ENCODE peak calls at places on chromosomes 11 and 22, in six cellular contexts. P is body of pancreas, R is heart right ventricle, B is ovary, Z is CD14-positive monocyte, G is tibial nerve. F is an unnamed sample.

GRCh38 chr22:36010913-36011312 is 17.7 kb downstream of the RBFOX2 start:
- DNase-seq in P (no peak), B (no peak), G (no peak), Z (no peak), R (no peak), F (no peak)

GRCh38 chr11:64546176-64546575 is 44.8 kb upstream of the SLC22A12 start:
- DNase-seq in Z (peak; percentile 30), P (no peak), G (no peak), B (no peak), R (no peak), F (no peak)

GRCh38 chr11:46675288-46675851 is 25.0 kb downstream of the ARHGAP1 start:
- DNase-seq in R (peak; percentile 53), P (peak; percentile 85), G (peak; percentile 57), B (peak; percentile 59), Z (peak; percentile 66), F (peak; percentile 47)

GRCh38 chr11:86931965-86932332 is 23.2 kb downstream of the FZD4 start:
- DNase-seq in R (no peak), B (no peak), Z (no peak), G (no peak), P (no peak), F (no peak)

GRCh38 chr22:31291716-31292644 is at the start of gene PIK3IP1:
- DNase-seq in P (peak; percentile 93), B (peak; percentile 87), Z (peak; percentile 77), G (peak; percentile 88), R (peak; percentile 83), F (peak; percentile 76)

GRCh38 chr11:35927067-35927466 is 16.8 kb upstream of the LDLRAD3 start:
- DNase-seq in Z (no peak), B (no peak), G (no peak), P (no peak), R (no peak), F (no peak)

GRCh38 chr11:34214961-34215805 is 109.8 kb downstream of the NAT10 start:
- DNase-seq in R (no peak), P (no peak), G (no peak), B (no peak), Z (no peak), F (no peak)

GRCh38 chr22:37887610-37888378 is 18.3 kb upstream of the MICALL1 start:
- DNase-seq in Z (no peak), R (no peak), B (peak; percentile 73), P (no peak), G (no peak), F (no peak)

GRCh38 chr11:113448311-113448666 is 26.9 kb downstream of the DRD2 start:
- DNase-seq in R (no peak), G (no peak), B (no peak), Z (no peak), P (no peak), F (no peak)

GRCh38 chr22:23796461-23796860 is 9.7 kb downstream of the SMARCB1 start:
- DNase-seq in R (no peak), B (no peak), G (no peak), Z (no peak), P (no peak), F (no peak)

GRCh38 chr11:37108436-37109204 is 510.6 kb upstream of the RAG2 start:
- DNase-seq in R (no peak), P (no peak), B (no peak), Z (no peak), G (no peak), F (no peak)

DNA sequence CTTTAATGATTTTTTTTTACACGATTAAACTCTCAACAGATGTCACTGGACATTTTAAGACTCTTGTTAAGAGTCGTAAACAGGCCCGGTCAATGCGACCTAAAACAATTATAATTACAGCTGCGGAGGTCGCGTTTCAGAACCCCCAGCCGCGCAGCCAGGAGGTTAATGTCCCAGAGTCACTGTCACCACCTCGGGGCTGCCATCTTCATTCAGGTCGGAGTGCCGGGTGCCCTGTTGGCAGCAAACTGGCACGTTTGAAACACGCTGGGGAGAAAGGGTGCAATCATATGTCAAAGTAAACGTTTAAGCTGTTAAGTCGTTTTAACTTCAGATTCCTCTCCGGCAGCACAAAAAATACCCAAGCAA is 711 bp upstream of the PHF21B start:
- DNase-seq in Z (no peak), G (no peak), P (no peak), R (no peak), B (no peak), F (no peak)
- TF ChIP-seq CTCF in Z (no peak), G (no peak), P (no peak), R (no peak), B (no peak), F (no peak)

DNA sequence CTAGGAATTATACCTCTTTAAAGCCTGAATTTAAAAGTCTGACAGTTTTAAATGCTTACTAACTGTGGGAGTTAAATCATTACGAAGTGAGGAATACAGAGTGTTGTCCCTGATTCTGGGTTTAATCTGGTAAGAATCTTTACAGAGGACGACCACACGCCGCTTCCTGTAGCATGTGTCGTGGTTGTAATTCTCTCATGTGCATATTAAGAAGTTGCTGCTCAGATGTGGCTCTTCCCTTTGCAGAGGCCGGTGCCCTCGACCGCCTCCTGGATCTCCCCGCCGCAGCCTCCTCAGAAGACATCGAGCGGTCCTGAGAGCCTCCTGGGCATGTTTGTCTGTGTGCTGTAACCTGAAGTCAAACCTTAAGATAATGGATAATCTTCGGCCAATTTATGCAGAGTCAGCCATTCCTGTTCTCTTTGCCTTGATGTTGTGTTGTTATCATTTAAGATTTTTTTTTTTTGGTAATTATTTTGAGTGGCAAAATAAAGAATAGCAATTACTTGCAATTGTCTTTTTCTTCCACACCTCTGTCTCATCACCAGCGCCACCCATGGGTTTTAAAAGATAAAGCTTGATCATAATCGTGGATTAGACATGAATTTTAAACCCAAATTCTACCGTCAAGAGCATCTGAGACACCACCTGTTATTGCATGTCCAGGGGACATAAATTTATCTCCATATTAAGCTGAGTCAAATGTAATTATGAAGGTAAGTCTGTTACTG is 6.5 kb downstream of the GAL start:
- DNase-seq in P (no peak), Z (no peak), G (no peak), R (no peak), B (no peak), F (no peak)
- TF ChIP-seq CTCF in P (no peak), Z (no peak), G (no peak), R (no peak), B (no peak), F (no peak)

DNA sequence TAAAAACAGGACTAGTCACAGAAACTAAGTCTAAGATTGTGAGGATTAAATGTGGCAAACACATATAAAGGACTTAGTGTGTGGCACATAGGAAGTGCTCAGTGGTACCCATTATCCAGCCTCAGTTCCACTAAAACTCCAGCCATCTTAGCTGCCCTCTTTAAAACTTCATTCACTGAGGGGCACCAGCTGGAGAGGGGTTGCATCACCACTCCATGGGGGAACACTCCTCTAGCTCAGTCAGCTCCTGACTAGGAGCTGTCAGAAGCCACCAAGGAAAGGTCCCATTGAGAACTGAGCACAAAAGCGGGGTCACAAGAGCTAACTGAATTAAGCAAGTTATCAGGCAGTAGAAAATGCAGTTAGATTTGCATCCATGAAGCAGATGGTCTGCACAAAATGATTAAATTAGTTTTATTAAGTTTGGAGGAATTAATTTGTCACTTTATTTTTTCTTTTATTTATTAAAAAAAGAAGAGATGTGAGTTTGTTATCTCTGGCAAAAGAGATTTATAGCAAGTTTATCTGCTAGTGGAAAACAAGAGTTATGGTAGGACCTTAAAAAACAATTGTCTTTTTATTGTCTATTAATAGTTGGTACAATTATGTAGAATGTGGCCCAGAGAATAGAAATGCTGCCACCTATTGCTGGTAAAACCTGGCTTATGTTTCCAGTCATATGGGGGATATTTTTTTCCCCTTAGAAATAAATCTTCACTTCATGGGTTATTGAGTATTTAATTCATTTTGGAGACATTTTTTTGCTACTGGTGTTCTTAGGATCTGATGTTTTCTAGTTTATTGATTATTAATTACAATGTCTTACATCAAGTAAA is 95.7 kb downstream of the NAV2 start:
- DNase-seq in B (no peak), R (no peak), Z (no peak), G (no peak), P (no peak), F (no peak)
- TF ChIP-seq CTCF in B (no peak), R (peak; percentile 51), Z (no peak), G (peak; percentile 17), P (peak; percentile 21), F (no peak)

DNA sequence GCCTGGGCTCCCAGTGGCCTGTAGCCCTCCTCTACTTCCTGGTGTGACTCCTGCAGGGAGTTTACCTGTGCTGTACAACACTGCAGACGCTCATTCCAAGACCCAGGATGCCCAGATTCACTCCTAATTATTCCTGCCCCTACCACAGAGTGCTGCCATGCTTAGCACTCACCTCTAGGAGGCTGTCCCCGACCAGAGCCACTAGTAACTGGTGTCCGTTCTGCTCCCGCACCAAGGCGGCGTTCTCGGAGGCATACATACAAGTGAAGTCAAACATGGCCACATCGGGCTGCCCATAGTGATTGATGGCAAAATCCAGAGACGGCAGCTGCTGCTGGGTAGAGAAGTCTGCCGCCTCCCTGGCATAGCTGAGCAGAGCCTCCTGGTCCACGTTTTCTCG is 122.3 kb upstream of the BID start:
- DNase-seq in Z (no peak), R (peak; percentile 42), G (no peak), P (peak; percentile 63), B (no peak), F (no peak)
- TF ChIP-seq CTCF in Z (no peak), R (peak; percentile 50), G (peak; percentile 21), P (peak; percentile 47), B (no peak), F (no peak)

GRCh38 chr11:16879690-16880089 is 134.5 kb downstream of the PLEKHA7 start:
- DNase-seq in R (no peak), Z (no peak), G (no peak), B (no peak), P (no peak), F (no peak)

GRCh38 chr11:16881766-16882165 is 132.4 kb downstream of the PLEKHA7 start:
- DNase-seq in R (no peak), G (no peak), Z (no peak), B (no peak), P (no peak), F (no peak)

GRCh38 chr11:16883179-16883578 is 131.0 kb downstream of the PLEKHA7 start:
- DNase-seq in R (peak; percentile 23), B (no peak), G (no peak), P (no peak), Z (no peak), F (no peak)

GRCh38 chr11:16880184-16880583 is 134.0 kb downstream of the PLEKHA7 start:
- DNase-seq in B (no peak), Z (no peak), R (no peak), G (no peak), P (no peak), F (no peak)

GRCh38 chr11:16881074-16881709 is 133.0 kb downstream of the PLEKHA7 start:
- DNase-seq in Z (no peak), G (no peak), R (peak; percentile 58), P (peak; percentile 71), B (peak; percentile 78), F (no peak)
- TF ChIP-seq CTCF in Z (no peak), G (no peak), R (peak; percentile 69), P (peak; percentile 61), B (no peak), F (no peak)

F was measured in omental fat pad.